ENCODE peak calls at places on chromosomes 12 and 14, in ten cellular contexts. X is prostate gland; Q is uterus; C is kidney epithelial cell; D is Panc1; Y is H7; B is adipocyte; Z is CD8-positive, alpha-beta T cell; I is heart left ventricle; U is IMR-90. L is an unnamed sample.
A peak's percentile ranks its signal among the peaks of the same experiment; 100 is the strongest.

GRCh38 chr12:115090783-115091182 is 406.8 kb upstream of the TBX3 start:
- DNase-seq in B (no peak), X (no peak), D (no peak), Q (no peak), I (no peak), Y (no peak), Z (no peak), U (no peak), C (no peak), L (no peak)

GRCh38 chr14:66746316-66747006 is 238.5 kb downstream of the GPHN start:
- DNase-seq in B (peak; percentile 70), Y (peak; percentile 28), C (peak; percentile 5), Z (no peak), U (peak; percentile 58), I (no peak), D (peak; percentile 1), X (no peak), Q (no peak), L (no peak)

GRCh38 chr14:64723691-64724577 is 19.7 kb downstream of the PLEKHG3 start:
- DNase-seq in I (peak; percentile 32), C (no peak), U (no peak), X (no peak), Q (no peak), Z (no peak), Y (no peak), B (no peak), D (no peak), L (peak; percentile 4)

GRCh38 chr12:49902399-49903350 is 1.0 kb downstream of the FAIM2 start:
- DNase-seq in I (peak; percentile 15), X (no peak), Q (no peak), U (no peak), C (no peak), Y (peak; percentile 86), B (no peak), Z (no peak), D (no peak), L (no peak)

GRCh38 chr12:63351370-63351769 is 200.4 kb upstream of the AVPR1A start:
- DNase-seq in Q (no peak), Y (no peak), I (no peak), U (no peak), X (no peak), Z (no peak), D (no peak), B (no peak), C (no peak), L (no peak)

GRCh38 chr12:21413369-21414277 is 23.8 kb upstream of the PYROXD1 start:
- DNase-seq in C (no peak), B (no peak), X (no peak), D (no peak), Y (no peak), I (no peak), U (no peak), Q (no peak), Z (no peak), L (no peak)

GRCh38 chr14:65824285-65824977 is 411.9 kb downstream of the FUT8 start:
- DNase-seq in C (no peak), X (peak; percentile 40), Y (peak; percentile 70), U (peak; percentile 70), D (peak; percentile 55), B (peak; percentile 90), I (no peak), Q (peak; percentile 35), Z (peak; percentile 59), L (no peak)

GRCh38 chr14:50534998-50535397 is 2.6 kb upstream of the MAP4K5 start:
- DNase-seq in Y (no peak), I (no peak), U (no peak), B (no peak), X (no peak), Z (no peak), D (no peak), Q (no peak), C (no peak), L (no peak)

GRCh38 chr12:20528208-20528607 is 159.9 kb downstream of the PDE3A start:
- DNase-seq in Q (no peak), D (no peak), X (no peak), I (no peak), Z (no peak), B (no peak), U (no peak), C (no peak), Y (no peak), L (no peak)

GRCh38 chr14:31477248-31477647 is 10.6 kb downstream of the GPR33 start:
- DNase-seq in Q (no peak), U (no peak), B (peak; percentile 26), Z (no peak), X (no peak), D (no peak), C (no peak), Y (no peak), I (no peak), L (no peak)

DNA sequence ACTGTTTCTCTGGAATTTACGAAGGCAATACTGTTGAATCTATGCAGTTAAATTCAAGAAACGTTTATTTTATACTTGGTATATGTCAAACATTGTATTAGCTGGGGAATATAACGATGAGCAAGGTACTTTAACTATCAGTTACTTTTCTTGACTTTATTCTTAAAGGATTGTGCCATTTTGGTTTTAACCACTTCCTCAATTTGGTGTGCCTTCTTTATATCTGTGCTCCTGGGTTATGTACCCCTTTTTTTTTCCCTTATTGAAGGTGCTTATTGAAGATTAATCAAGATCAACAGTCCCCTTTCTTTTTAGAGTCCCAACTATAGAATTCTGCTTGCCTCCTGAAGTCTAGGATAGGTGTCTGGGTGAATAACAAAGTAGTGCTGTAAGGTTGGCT is 5.8 kb downstream of the RAB21 start:
- DNase-seq in Q (no peak), I (no peak), Z (no peak), D (no peak), B (no peak), Y (no peak), X (no peak), U (no peak), C (no peak), L (no peak)
- H3K36me3 ChIP-seq in Q (no peaks in the 10 kb centered on the region), I (peaks cover 9% of the 10 kb centered on the region), Z (no peaks in the 10 kb centered on the region), D (peaks cover 3% of the 10 kb centered on the region), B (peaks cover 22% of the 10 kb centered on the region), Y (no peaks in the 10 kb centered on the region), X (no peaks in the 10 kb centered on the region), U (peaks cover 8% of the 10 kb centered on the region), C (no peaks in the 10 kb centered on the region), L (peaks cover 29% of the 10 kb centered on the region)

DNA sequence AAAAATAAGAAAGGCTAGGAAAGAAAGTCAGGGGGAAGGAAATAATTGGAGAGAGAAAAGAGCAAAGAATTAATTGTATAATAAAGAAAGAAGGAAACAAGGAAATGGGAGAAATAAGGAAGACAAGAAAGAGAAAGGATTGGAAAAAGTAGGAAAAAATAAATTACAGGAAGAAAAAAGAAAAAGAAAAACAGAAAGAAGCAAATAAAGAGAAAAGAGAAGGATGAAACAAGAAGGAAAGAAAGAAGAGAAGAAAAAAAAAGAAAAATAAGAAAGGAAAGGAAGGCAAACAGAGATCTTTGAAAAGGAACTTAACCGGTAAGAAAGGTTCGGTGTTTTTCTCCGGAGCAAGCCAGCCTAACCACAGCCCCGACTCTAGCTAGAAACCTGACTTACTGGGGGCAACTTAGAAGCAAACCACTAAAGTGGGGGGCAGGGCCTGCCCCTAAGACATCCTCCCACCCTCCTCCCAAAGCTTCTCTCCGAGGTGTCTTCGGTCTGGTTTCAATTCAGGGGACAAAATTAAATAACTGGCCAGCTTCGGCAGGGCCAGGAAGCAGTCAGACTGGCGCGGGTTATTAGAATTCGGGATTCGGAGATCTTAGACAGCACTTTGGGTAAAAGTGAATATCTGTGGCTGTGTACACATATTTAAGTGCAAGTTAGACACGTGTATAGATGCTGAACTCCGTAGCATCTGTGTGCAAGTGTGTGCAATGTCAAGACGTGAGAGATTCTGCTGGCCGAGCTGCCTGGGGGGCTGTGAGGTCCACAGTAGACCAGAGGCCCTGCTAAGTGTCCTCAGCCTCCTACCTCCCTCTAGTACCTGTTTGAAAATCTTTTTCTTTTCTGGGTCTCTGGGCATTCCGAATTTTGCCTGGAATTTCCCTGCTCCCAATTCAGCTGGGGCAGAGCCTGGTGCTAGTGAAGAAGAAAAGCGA is 4.2 kb upstream of the HOXC10 start:
- DNase-seq in X (no peak), B (no peak), D (no peak), C (no peak), Q (no peak), Y (no peak), U (no peak), I (no peak), Z (no peak), L (no peak)
- H3K27me3 ChIP-seq in X (peaks cover 67% of the 10 kb centered on the region), B (peaks cover 8% of the 10 kb centered on the region), D (no peaks in the 10 kb centered on the region), C (peaks cover 29% of the 10 kb centered on the region), Q (peaks cover 68% of the 10 kb centered on the region), Y (peaks cover 98% of the 10 kb centered on the region), U (peaks cover 93% of the 10 kb centered on the region), I (peaks cover 97% of the 10 kb centered on the region), Z (peaks cover 82% of the 10 kb centered on the region), L (peaks cover 100% of the 10 kb centered on the region)

GRCh38 chr12:24898606-24899005 is 50.3 kb downstream of the BCAT1 start:
- DNase-seq in U (no peak), B (no peak), Q (no peak), Z (no peak), C (no peak), D (no peak), I (no peak), Y (no peak), X (no peak), L (no peak)

GRCh38 chr12:24895612-24896011 is 53.3 kb downstream of the BCAT1 start:
- DNase-seq in Z (no peak), X (no peak), U (peak; percentile 73), I (no peak), C (no peak), D (no peak), Q (no peak), Y (no peak), B (peak; percentile 41), L (no peak)

GRCh38 chr12:24894869-24895268 is 54.0 kb downstream of the BCAT1 start:
- DNase-seq in Y (no peak), C (no peak), D (no peak), I (no peak), B (no peak), Q (no peak), X (no peak), U (no peak), Z (no peak), L (no peak)

GRCh38 chr12:24898185-24898584 is 50.7 kb downstream of the BCAT1 start:
- DNase-seq in Z (no peak), C (no peak), Y (no peak), B (peak; percentile 76), Q (no peak), X (no peak), U (no peak), D (no peak), I (no peak), L (no peak)

DNA sequence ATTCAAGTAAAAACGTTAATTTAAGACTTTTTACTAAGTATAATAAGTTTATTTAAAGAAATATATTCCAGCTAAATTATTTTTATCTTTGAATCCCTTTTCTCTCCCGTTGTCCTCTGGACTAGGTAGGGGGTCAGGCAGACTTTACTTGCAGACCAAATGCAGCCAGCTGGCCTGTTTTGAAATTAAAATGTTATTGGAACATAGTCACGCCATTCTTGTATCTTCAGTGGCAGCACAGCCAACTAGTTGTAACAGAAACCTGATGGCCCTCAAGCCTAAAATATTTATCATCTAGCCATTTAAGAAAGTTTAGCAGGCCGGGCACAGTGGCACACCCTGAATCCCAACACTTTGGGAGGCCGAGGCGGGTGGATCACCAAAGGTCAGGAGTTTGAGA is 52.7 kb downstream of the BCAT1 start:
- DNase-seq in I (no peak), C (no peak), X (no peak), Z (no peak), Q (no peak), D (no peak), U (no peak), B (no peak), Y (no peak), L (no peak)
- H3K36me3 ChIP-seq in I (no peaks in the 10 kb centered on the region), C (peaks cover 1% of the 10 kb centered on the region), X (no peaks in the 10 kb centered on the region), Z (no peaks in the 10 kb centered on the region), Q (no peaks in the 10 kb centered on the region), D (no peaks in the 10 kb centered on the region), U (peaks cover 7% of the 10 kb centered on the region), B (peaks cover 6% of the 10 kb centered on the region), Y (peaks cover 1% of the 10 kb centered on the region), L (no peaks in the 10 kb centered on the region)

GRCh38 chr12:5441497-5442236 is 9.8 kb downstream of the NTF3 start:
- DNase-seq in C (peak; percentile 87), D (no peak), I (no peak), U (peak; percentile 81), Z (no peak), B (peak; percentile 57), X (peak; percentile 43), Y (no peak), Q (no peak), L (no peak)
- H3K27me3 ChIP-seq in C (peaks cover 2% of the 10 kb centered on the region), D (no peaks in the 10 kb centered on the region), I (no peaks in the 10 kb centered on the region), U (no peaks in the 10 kb centered on the region), Z (peaks cover 4% of the 10 kb centered on the region), B (peaks cover 48% of the 10 kb centered on the region), X (no peaks in the 10 kb centered on the region), Y (peaks cover 13% of the 10 kb centered on the region), Q (no peaks in the 10 kb centered on the region), L (peaks cover 9% of the 10 kb centered on the region)

L was measured in left ventricle myocardium inferior.